ENCODE peak calls at places on chromosomes 12 and 14, in four cellular contexts. T, B, Q and U are unnamed samples.
A peak's percentile ranks its signal among the peaks of the same experiment; 100 is the strongest.

GRCh38 chr14:95895720-95896119 is 19.1 kb downstream of the TUNAR start:
- DNase-seq in T (no peak), B (peak; percentile 57), Q (peak; percentile 18), U (peak; percentile 34)

GRCh38 chr14:59484611-59485174 is 376 bp downstream of the JKAMP start:
- DNase-seq in T (peak; percentile 16), B (no peak), Q (no peak), U (no peak)

GRCh38 chr14:69615471-69616407 is 4.3 kb downstream of the SUSD6 start:
- DNase-seq in T (peak; percentile 97), B (no peak), Q (no peak), U (no peak)

GRCh38 chr14:92516344-92516965 is 2.9 kb downstream of the RIN3 start:
- DNase-seq in T (no peak), B (no peak), Q (no peak), U (no peak)

GRCh38 chr12:89451876-89452275 is 72.7 kb downstream of the GALNT4 start:
- DNase-seq in T (no peak), B (no peak), Q (no peak), U (peak; percentile 7)

GRCh38 chr12:53844989-53845836 is 93.4 kb upstream of the HOXC13 start:
- DNase-seq in T (no peak), B (no peak), Q (no peak), U (no peak)

GRCh38 chr12:42409471-42409870 is 83.5 kb downstream of the PPHLN1 start:
- DNase-seq in T (no peak), B (no peak), Q (no peak), U (no peak)

GRCh38 chr12:53389702-53390101 is 9.7 kb downstream of the SP1 start:
- DNase-seq in T (no peak), B (no peak), Q (no peak), U (no peak)

GRCh38 chr12:52207895-52208294 is 16.1 kb upstream of the KRT80 start:
- DNase-seq in T (no peak), B (no peak), Q (no peak), U (no peak)

GRCh38 chr12:18696971-18697602 is 40.7 kb downstream of the PLCZ1 start:
- DNase-seq in T (no peak), B (no peak), Q (no peak), U (no peak)

GRCh38 chr14:84483072-84483410 is 1046.9 kb upstream of the FLRT2 start:
- DNase-seq in T (no peak), B (no peak), Q (no peak), U (no peak)

GRCh38 chr12:91603060-91603459 is 420.4 kb upstream of the DCN start:
- DNase-seq in T (no peak), B (no peak), Q (no peak), U (no peak)

GRCh38 chr12:54009171-54010052 is 627 bp downstream of the HOXC8 start:
- DNase-seq in T (no peak), B (peak; percentile 61), Q (no peak), U (no peak)

GRCh38 chr12:56522486-56523193 is 1.0 kb downstream of the RBMS2 start:
- DNase-seq in T (no peak), B (peak; percentile 15), Q (no peak), U (no peak)

GRCh38 chr12:91326043-91327027 is 143.7 kb upstream of the DCN start:
- DNase-seq in T (no peak), B (peak; percentile 26), Q (peak; percentile 34), U (no peak)

GRCh38 chr12:19800884-19801283 is 361.6 kb downstream of the AEBP2 start:
- DNase-seq in T (peak; percentile 48), B (no peak), Q (no peak), U (no peak)

GRCh38 chr14:63901434-63902085 is 48.8 kb downstream of the SYNE2 start:
- DNase-seq in T (no peak), B (no peak), Q (no peak), U (no peak)

GRCh38 chr12:46523863-46524770 is 151.5 kb upstream of the SLC38A2 start:
- DNase-seq in T (no peak), B (no peak), Q (peak; percentile 92), U (no peak)

GRCh38 chr12:52837341-52837741 is 3.2 kb upstream of the KRT79 start:
- DNase-seq in T (no peak), B (no peak), Q (no peak), U (no peak)

GRCh38 chr12:13342971-13343370 is 146.4 kb downstream of the EMP1 start:
- DNase-seq in T (no peak), B (no peak), Q (no peak), U (no peak)

GRCh38 chr14:72792051-72792788 is 101.7 kb downstream of the DPF3 start:
- DNase-seq in T (no peak), B (no peak), Q (no peak), U (no peak)

GRCh38 chr12:120758798-120759590 is 33.4 kb downstream of the ACADS start:
- DNase-seq in T (no peak), B (no peak), Q (no peak), U (no peak)

GRCh38 chr12:53122961-53123468 is 19.7 kb downstream of the SOAT2 start:
- DNase-seq in T (no peak), B (peak; percentile 62), Q (no peak), U (peak; percentile 35)

GRCh38 chr12:90499793-90500192 is 455.2 kb downstream of the CCER1 start:
- DNase-seq in T (no peak), B (no peak), Q (no peak), U (no peak)

GRCh38 chr12:103560604-103561101 is 26.4 kb upstream of the STAB2 start:
- DNase-seq in T (no peak), B (no peak), Q (peak; percentile 72), U (no peak)
- TF ChIP-seq TCF12 in T (no peak), B (peak; percentile 81), Q (no peak), U (no peak)

GRCh38 chr12:105480162-105480561 is 149.7 kb downstream of the C12orf75 start:
- DNase-seq in T (no peak), B (no peak), Q (no peak), U (no peak)
- TF ChIP-seq JUND in T (no peak), B (no peak), Q (no peak), U (no peak)

DNA sequence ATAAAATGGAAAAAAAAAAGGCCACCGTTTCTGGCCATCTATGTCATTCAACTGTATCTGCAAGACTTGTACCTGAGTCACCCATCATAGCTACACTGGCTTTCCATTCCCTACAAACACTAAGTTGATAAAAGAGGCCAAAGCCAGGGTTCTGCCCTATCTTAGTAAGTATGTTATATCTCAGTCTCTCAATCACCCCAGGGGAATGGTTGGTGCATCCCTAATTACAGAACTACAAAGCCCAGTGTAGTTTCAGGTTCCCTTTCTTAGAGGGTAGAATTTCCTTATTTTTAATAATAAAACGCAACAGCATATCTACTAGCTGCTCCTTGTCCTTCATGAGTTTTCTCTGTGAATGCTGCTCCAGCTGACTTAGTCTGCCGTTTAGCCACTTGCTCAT is 57.7 kb downstream of the ST8SIA1 start:
- DNase-seq in T (no peak), B (no peak), Q (no peak), U (no peak)
- TF ChIP-seq TCF12 in T (no peak), B (no peak), Q (no peak), U (no peak)

DNA sequence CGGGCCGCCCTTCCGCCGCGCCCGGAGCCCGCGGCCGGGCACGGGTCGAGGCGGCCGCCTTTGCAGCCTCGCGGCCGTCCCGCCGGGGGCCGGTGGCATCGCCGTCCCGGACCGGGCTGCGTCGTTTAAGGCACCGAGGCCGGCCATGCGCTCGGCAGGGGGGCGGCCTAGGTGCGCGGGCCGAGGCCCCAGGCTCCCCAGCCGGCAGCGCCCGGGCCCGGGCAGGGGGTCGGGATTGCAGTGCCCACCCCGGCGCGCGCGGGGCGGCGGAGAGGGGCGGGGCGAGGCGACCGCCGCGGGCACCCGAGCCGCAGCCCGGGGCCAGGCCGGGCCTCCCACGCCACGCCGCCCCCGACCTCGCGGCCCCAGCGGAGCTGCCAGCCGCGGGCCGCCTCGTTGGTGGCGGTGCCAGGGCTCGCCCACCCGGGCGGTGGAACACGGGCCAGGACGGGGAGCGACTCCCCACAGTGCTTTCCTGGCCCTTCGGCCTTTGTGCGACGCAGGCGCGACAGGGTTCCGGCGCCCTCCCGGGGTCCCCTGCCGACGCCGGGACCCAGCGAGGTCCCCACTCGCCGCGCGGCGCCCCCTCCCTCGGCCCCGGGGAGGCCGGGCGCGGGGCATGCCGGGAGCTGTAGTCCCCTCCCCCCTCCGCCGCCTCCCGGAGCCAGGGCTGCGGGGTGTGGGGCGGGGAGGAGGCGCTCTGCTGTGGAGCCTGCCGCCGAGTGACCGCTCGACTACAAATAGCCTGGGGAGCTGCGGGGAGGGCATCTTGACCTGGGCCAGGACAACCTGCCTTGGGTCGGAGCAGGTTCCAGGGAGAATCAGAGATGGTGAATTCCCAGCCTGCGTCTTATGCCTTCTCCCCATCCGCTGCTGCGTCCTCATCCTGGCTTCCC is 769 bp downstream of the FKBP4 start:
- DNase-seq in T (no peak), B (peak; percentile 97), Q (peak; percentile 17), U (peak; percentile 77)
- TF ChIP-seq JUND in T (no peak), B (no peak), Q (no peak), U (no peak)

GRCh38 chr14:94486883-94487282 is 10.9 kb upstream of the SERPINA9 start:
- DNase-seq in T (no peak), B (no peak), Q (no peak), U (no peak)

GRCh38 chr14:94484476-94484875 is 8.5 kb upstream of the SERPINA9 start:
- DNase-seq in T (no peak), B (no peak), Q (no peak), U (no peak)

GRCh38 chr14:94483071-94483451 is 7.1 kb upstream of the SERPINA9 start:
- DNase-seq in T (peak; percentile 68), B (no peak), Q (no peak), U (no peak)

GRCh38 chr14:94483729-94484275 is 7.8 kb upstream of the SERPINA9 start:
- DNase-seq in T (no peak), B (no peak), Q (no peak), U (no peak)

GRCh38 chr14:94485944-94486841 is 10.2 kb upstream of the SERPINA9 start:
- DNase-seq in T (no peak), B (peak; percentile 85), Q (peak; percentile 48), U (peak; percentile 59)
- TF ChIP-seq TCF12 in T (no peak), B (no peak), Q (no peak), U (no peak)